ENCODE peak calls at places on chromosomes 16 and 17, in six cellular contexts. T is BJ, B is hepatocyte, V is Caco-2, S is transverse colon, M is cardiac muscle cell. K is an unnamed sample. For H3K27me3, the result is how much of the 10 kb centered on the place peaks cover.

GRCh38 chr16:3454631-3455147 is 11.2 kb downstream of the NAA60 start:
- DNase-seq in T (no peak), V (no peak), M (no peak), B (no peak), S (no peak), K (no peak)

GRCh38 chr16:86466695-86467406 is 43.5 kb upstream of the FOXF1 start:
- DNase-seq in S (peak), V (no peak), B (no peak), T (no peak), M (no peak), K (no peak)

GRCh38 chr17:32929588-32929987 is 1.6 kb downstream of the TMEM98 start:
- DNase-seq in B (no peak), S (no peak), V (no peak), T (no peak), M (no peak), K (no peak)

GRCh38 chr16:87012954-87013938 is 303.9 kb downstream of the C16orf95 start:
- DNase-seq in V (no peak), T (no peak), B (no peak), M (no peak), S (no peak), K (no peak)

GRCh38 chr16:87957296-87958069 is 6.2 kb downstream of the BANP start:
- DNase-seq in T (no peak), V (no peak), M (no peak), B (no peak), S (no peak), K (no peak)

GRCh38 chr16:69762843-69763556 is 868 bp downstream of the WWP2 start:
- DNase-seq in M (peak), B (peak), T (no peak), V (peak), S (peak), K (peak)

GRCh38 chr17:16491131-16491702 is 776 bp downstream of the LRRC75A start:
- DNase-seq in S (peak), M (no peak), V (peak), B (peak), T (no peak), K (peak)

GRCh38 chr17:81939218-81939617 is 2.1 kb upstream of the PYCR1 start:
- DNase-seq in M (no peak), S (no peak), V (no peak), B (no peak), T (no peak), K (no peak)

GRCh38 chr16:80611171-80611929 is 70.6 kb downstream of the DYNLRB2 start:
- DNase-seq in M (no peak), V (no peak), S (no peak), T (no peak), B (no peak), K (no peak)

GRCh38 chr17:39676198-39676819 is 8.1 kb downstream of the PNMT start:
- DNase-seq in B (no peak), T (no peak), S (peak), V (no peak), M (peak), K (peak)

GRCh38 chr17:21034350-21035235 is 8.2 kb downstream of the USP22 start:
- DNase-seq in V (no peak), T (no peak), M (peak), S (no peak), B (no peak), K (no peak)

GRCh38 chr17:17380156-17380925 is 77.2 kb downstream of the NT5M start:
- DNase-seq in M (no peak), V (no peak), S (no peak), T (no peak), B (no peak), K (no peak)

GRCh38 chr17:41444186-41444585 is 3.4 kb upstream of the KRT38 start:
- DNase-seq in S (no peak), M (no peak), B (no peak), V (no peak), T (no peak), K (no peak)

GRCh38 chr17:73510981-73511442 is 133.2 kb downstream of the SDK2 start:
- DNase-seq in T (no peak), M (no peak), V (no peak), S (no peak), B (no peak), K (no peak)

GRCh38 chr16:79272141-79272577 is 328.4 kb downstream of the MAF start:
- DNase-seq in B (no peak), V (no peak), M (no peak), T (no peak), S (peak), K (peak)

GRCh38 chr17:13306310-13306962 is 288.6 kb upstream of the ELAC2 start:
- DNase-seq in M (peak), S (no peak), B (peak), V (peak), T (peak), K (no peak)

GRCh38 chr16:85194528-85195270 is 82.4 kb upstream of the CIBAR2 start:
- DNase-seq in B (no peak), M (no peak), T (no peak), V (no peak), S (no peak), K (no peak)

GRCh38 chr17:41334385-41334784 is 16.2 kb downstream of the KRT33A start:
- DNase-seq in T (no peak), V (no peak), M (no peak), S (no peak), B (no peak), K (no peak)

GRCh38 chr16:82701302-82702022 is 74.7 kb downstream of the CDH13 start:
- DNase-seq in T (no peak), V (no peak), B (no peak), M (peak), S (no peak), K (no peak)

GRCh38 chr16:49914697-49915096 is 58.8 kb upstream of the ZNF423 start:
- DNase-seq in T (no peak), V (no peak), S (no peak), M (no peak), B (no peak), K (no peak)

GRCh38 chr16:68234188-68235104 is 1.5 kb downstream of the ESRP2 start:
- DNase-seq in B (peak), S (peak), T (no peak), V (peak), M (no peak), K (no peak)

GRCh38 chr17:57561072-57561861 is 183.8 kb downstream of the CCDC182 start:
- DNase-seq in T (no peak), M (no peak), S (no peak), V (peak), B (peak), K (no peak)

GRCh38 chr16:72858611-72859493 is 189.1 kb downstream of the ZFHX3 start:
- DNase-seq in M (peak), S (no peak), B (no peak), V (no peak), T (no peak), K (no peak)

GRCh38 chr17:9183297-9183696 is 162.0 kb downstream of the NTN1 start:
- DNase-seq in M (no peak), B (no peak), V (no peak), S (no peak), T (no peak), K (no peak)

GRCh38 chr16:79261461-79261860 is 339.1 kb downstream of the MAF start:
- DNase-seq in T (no peak), S (peak), V (peak), M (no peak), B (peak), K (peak)

GRCh38 chr16:19014456-19014855 is 30.7 kb downstream of the TMC7 start:
- DNase-seq in B (no peak), V (no peak), S (peak), T (no peak), M (peak), K (no peak)

GRCh38 chr16:2230376-2230775 is 5.9 kb upstream of the DNASE1L2 start:
- DNase-seq in S (no peak), V (no peak), B (no peak), T (no peak), M (no peak), K (no peak)

GRCh38 chr16:57923841-57924240 is 47.1 kb downstream of the CNGB1 start:
- DNase-seq in V (no peak), T (no peak), M (no peak), S (no peak), B (no peak), K (no peak)
- H3K27me3 ChIP-seq in V (under half), T (under half), M (under half), S (under half), B (under half), K (under half)

DNA sequence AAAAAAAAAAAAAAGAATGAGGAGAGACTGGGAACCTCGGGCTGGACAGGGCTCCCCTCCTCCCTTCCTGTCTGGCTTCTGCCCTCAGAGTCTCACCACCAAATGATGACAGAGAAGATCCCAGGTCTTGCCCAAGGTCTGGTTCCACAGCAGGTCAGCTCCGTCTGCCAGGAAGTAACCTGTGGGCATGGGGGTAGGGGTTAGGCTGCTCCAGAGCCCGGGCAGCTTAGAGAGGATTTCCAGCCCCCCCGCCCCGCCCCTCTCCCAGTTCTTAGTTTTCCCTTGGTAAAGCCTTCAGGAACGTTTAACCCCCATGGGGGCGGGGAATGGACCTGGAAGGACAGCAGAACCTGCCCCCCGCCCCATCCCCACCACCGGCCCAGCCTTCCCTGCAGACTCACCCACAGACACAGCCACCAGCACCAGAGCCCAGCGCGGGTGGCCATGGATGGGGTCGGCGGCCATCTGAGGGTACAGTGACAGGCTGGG is 730 bp downstream of the TLCD2 start:
- DNase-seq in V (peak), B (peak), T (no peak), M (peak), S (no peak), K (no peak)
- H3K27me3 ChIP-seq in V (under half), B (under half), T (under half), M (under half), S (under half), K (under half)

DNA sequence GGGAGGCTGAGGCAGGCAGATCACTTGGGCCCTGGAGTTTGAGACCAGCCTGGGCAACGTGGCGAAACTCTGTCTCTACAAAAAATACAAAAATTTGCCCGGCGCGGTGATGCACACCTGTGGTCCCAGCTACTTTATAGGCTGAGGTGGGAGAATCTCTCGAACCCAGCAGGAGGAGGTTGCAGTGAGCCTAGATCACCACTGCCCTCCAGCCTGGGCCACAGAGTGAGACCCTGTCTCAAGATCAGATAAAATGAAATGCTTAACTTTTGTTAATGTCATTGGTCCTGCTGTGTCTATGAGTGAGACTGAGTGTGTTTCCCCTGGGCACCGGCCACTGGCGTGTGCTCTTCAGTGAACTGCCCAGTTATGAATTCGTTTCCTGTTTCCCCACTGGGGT is 10.5 kb downstream of the FAM234A start:
- DNase-seq in S (no peak), V (no peak), M (no peak), B (no peak), T (no peak), K (no peak)
- H3K27me3 ChIP-seq in S (under half), V (under half), M (under half), B (under half), T (under half), K (under half)

DNA sequence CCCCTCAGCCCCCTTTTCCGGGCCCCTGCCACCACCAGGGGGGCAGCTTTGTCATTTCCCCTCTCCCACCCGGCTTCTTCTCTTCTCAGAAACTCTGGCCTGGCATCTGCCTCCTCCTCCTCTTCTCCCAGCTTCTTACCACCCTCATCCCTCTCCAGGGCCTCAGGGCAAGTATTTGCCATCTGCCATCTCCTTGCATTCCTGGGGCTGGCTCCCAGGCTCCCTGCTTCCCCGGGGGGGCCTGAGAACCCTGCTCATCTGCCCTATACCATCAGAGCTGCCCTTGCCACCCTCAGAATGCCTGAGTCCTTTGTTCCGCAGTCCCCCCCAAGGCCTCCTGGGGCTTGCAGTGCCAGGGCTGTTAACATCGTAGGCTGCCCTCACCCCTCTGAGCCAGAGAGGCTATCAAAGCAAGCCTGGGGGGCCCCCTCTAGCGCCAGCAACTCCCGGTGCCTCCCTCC is 21.0 kb upstream of the SP2 start:
- DNase-seq in V (no peak), B (no peak), M (no peak), S (no peak), T (no peak), K (no peak)
- H3K27me3 ChIP-seq in V (under half), B (under half), M (under half), S (half or more), T (under half), K (under half)

DNA sequence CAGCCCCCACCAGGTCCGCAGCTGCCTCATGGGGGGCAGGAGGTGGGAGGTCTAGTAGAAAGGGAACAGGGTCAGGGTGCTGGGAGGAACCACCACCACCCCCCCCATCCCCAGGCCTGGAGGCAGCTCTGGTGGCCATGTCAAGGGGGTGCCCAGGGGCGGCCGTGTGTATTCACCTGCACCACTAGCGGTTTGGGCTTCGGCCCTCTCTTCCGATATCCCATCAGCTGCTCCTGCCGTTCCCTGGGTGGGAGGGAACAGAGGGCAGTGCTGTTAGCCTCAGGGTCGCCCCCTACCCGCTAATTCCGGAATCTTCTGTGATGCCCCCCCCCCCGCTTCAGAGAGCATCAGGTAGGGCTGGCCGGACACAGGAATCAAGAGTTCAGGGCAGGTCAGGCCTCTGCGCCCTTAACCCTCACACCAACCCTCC is 3.8 kb downstream of the CBX4 start:
- DNase-seq in V (peak), S (no peak), B (peak), T (no peak), M (no peak), K (no peak)
- H3K27me3 ChIP-seq in V (under half), S (under half), B (under half), T (under half), M (under half), K (under half)

GRCh38 chr17:45748911-45749310 is 35.2 kb upstream of the CRHR1 start:
- DNase-seq in T (no peak), V (no peak), M (no peak), B (no peak), S (no peak), K (no peak)
- H3K27me3 ChIP-seq in T (under half), V (under half), M (under half), B (under half), S (under half), K (under half)

K was measured in CD4-positive, alpha-beta T cell.